ENCODE peak calls at places on chromosome 2, in six cellular contexts. A is GM23248, N is PC-9, E is transverse colon, S is A549, W is tibial artery. P is an unnamed sample.

GRCh38 chr2:215828528-215829184 is 184.7 kb downstream of the MREG start:
- DNase-seq in W (no peak), N (peak), S (peak), A (peak), E (peak), P (no peak)

GRCh38 chr2:158034198-158034831 is 67.4 kb upstream of the UPP2 start:
- DNase-seq in W (no peak), A (peak), N (peak), E (peak), S (peak), P (no peak)

GRCh38 chr2:29225814-29226213 is 110.6 kb downstream of the CLIP4 start:
- DNase-seq in W (no peak), N (no peak), E (no peak), S (no peak), A (no peak), P (no peak)

GRCh38 chr2:216350214-216350789 is 22.0 kb downstream of the MARCHF4 start:
- DNase-seq in N (no peak), A (peak), W (no peak), E (no peak), S (peak), P (no peak)

GRCh38 chr2:96815326-96816126 is 542 bp upstream of the CNNM3 start:
- DNase-seq in A (peak), E (peak), W (peak), S (peak), N (peak), P (no peak)

GRCh38 chr2:188367164-188367563 is 75.5 kb downstream of the GULP1 start:
- DNase-seq in W (no peak), S (no peak), A (no peak), E (no peak), N (no peak), P (no peak)

GRCh38 chr2:176637497-176638166 is 368.4 kb downstream of the MTX2 start:
- DNase-seq in A (peak), W (no peak), E (peak), S (peak), N (no peak), P (peak)

GRCh38 chr2:226888971-226889370 is 53.1 kb downstream of the RHBDD1 start:
- DNase-seq in S (no peak), N (no peak), A (peak), E (no peak), W (no peak), P (no peak)

GRCh38 chr2:213764849-213765248 is 480.6 kb downstream of the SPAG16 start:
- DNase-seq in A (peak), E (no peak), W (no peak), S (no peak), N (no peak), P (no peak)

GRCh38 chr2:3730646-3731045 is 27.3 kb downstream of the DCDC2C start:
- DNase-seq in E (no peak), A (peak), S (peak), N (no peak), W (no peak), P (peak)

GRCh38 chr2:134120718-134121630 is 132.9 kb upstream of the MGAT5 start:
- DNase-seq in S (peak), A (peak), W (peak), E (peak), N (peak), P (no peak)

DNA sequence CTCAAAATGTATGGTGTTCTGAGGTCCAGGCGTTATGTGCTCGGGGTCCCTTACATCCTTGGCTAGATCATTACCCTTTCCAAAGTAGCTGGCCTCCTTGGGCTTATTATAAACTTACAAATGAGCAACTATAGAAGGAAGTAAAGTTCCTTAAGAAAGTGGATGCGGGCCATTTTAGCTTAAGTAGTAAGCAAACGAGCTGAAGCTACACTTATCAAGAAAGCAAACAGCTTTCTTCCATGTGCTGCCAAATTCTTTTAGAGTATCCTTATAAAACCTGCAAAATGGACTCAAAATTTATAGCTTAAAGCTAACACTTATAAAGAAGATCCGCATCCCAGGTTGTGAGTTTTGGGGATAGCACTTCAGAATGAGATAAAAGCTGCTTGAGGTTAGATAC is 75.3 kb downstream of the ACTR3 start:
- DNase-seq in N (no peak), E (no peak), W (no peak), S (no peak), A (no peak), P (no peak)
- H3K27ac ChIP-seq in N (no peak), E (no peak), W (no peak), S (no peak), A (no peak), P (no peak)

GRCh38 chr2:71502941-71503738 is 49.8 kb downstream of the DYSF start:
- DNase-seq in S (no peak), A (no peak), E (no peak), W (no peak), N (no peak), P (no peak)
- H3K27ac ChIP-seq in S (no peak), A (no peak), E (peak), W (no peak), N (no peak), P (no peak)

GRCh38 chr2:9423922-9424272 is 443 bp downstream of the CPSF3 start:
- DNase-seq in S (peak), A (peak), N (peak), E (peak), W (no peak), P (no peak)

GRCh38 chr2:9424447-9425164 is 1.2 kb downstream of the CPSF3 start:
- DNase-seq in E (no peak), S (no peak), A (no peak), N (no peak), W (no peak), P (no peak)

GRCh38 chr2:9420495-9420894 is 2.8 kb downstream of the ITGB1BP1 start:
- DNase-seq in N (no peak), S (no peak), E (no peak), W (no peak), A (no peak), P (no peak)

GRCh38 chr2:9423100-9423921 is at the start of the genes CPSF3 and ITGB1BP1:
- DNase-seq in S (peak), E (peak), W (peak), N (peak), A (peak), P (no peak)

DNA sequence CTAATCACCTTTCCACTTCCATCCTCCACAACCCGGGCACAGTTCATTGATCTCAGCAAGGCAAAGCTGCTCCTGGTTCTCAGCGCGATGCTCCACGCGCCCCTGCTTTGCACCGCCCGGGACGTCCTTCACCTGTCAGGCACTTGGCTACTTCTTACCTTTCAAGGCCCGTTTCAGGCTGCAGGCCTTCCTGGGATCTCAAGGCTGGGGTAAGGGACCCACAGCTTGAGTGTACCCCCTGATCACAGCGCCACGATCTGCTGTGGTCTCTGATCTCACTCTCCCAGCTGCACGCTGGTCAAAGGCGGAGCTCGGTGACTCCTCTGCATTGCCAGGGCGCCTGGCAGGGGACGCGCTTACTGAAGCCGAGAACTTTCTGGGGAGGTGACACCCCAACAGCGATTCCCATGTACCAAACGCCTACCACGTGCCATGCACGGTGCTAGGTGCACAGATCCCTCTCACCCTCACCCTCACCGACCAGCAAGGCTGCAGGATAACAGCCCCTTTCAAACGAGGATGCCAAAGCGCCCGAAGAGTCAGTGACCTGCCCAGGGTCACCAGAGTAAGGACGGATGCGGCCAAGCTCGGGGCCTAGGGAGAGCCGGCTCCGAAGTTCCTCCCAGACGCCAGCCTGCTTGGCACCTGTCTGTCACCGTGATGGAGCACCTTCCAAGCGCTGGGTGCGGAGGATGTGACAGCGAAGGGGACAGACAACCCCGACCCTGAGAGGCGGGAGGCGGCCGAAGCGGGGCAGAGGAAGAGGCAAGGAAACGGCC is 818 bp downstream of the ITGB1BP1 start:
- DNase-seq in E (peak), W (peak), A (peak), S (peak), N (peak), P (no peak)
- H3K27ac ChIP-seq in E (peak), W (peak), A (peak), S (peak), N (peak), P (peak)

GRCh38 chr2:85851253-85851955 is 37.4 kb downstream of the ST3GAL5 start:
- DNase-seq in W (no peak), E (peak), S (no peak), A (peak), N (no peak), P (no peak)
- H3K27ac ChIP-seq in W (no peak), E (peak), S (no peak), A (peak), N (no peak), P (peak)

DNA sequence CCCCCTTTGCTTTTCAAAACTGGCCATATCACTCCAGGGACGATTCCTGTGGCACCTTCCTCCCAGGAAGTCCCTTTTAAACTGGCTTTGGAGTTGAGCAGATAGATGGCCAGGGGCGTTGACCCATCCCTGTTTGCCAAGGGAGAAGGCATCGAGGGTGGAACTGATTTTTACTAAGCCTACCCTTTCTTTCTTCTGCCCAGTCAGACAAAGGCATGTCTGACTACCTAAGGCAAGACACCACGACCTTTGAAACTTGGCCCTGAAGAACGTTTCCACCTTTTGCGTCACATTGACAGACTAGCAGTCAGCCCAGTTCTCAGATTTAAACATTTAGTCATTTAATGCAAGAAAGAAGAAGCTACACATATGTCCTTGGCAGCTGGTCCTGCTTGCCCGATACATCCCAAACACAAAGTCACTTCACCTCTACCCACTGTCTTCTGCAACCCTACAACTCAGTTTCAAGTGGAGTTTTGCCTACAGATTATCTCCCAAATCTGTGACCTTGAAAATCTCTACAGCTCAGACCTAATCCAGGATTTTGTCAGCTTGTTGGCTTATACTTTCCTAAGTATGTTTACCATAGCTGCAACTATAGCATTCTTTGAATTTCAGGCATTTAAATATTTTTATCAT is 102.2 kb upstream of the IL1R2 start:
- DNase-seq in A (no peak), S (no peak), E (no peak), W (no peak), N (no peak), P (no peak)
- H3K27ac ChIP-seq in A (no peak), S (no peak), E (no peak), W (no peak), N (no peak), P (no peak)

DNA sequence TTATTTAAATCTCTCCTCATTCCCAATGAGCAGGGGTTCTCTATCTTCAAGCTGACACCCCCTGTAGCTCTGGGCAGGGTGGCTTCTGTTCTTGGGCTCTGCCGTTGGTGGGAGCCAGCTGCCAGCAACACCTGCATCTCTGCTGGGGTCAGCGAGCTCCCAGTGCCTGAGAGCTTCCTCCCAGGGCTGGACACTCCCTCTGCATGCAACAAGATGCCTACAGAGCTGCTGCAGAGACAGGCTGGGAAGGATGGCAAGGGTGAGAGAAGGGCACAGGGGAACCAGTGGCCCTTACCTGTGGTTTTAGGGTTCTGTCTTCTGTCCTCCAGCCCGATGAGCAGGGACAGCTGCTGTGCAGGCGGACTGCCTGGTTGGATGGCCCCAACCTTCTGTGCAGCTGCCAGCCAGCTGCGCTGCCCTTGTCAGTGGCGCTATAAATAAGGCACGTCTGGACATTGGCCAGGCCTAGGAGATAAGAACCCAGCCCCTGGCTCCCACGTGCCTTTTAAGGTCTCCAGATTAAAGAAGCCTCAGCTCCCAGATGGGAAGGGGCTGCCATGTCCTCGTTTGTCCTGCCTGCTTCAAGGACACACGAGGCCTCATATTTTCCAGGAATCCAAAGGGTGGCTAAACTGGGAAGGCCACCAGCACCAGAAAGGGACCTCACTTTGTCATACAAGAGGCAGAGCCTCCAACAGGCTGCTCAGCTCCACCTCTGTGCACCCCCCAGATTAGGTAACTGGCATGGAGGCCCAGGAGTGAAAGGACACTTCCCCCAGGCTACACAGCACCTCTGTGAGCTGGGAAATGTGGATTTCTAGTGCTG is 39.5 kb upstream of the FHL2 start:
- DNase-seq in A (no peak), E (peak), S (no peak), N (no peak), W (no peak), P (no peak)
- H3K27ac ChIP-seq in A (no peak), E (peak), S (no peak), N (no peak), W (no peak), P (no peak)

DNA sequence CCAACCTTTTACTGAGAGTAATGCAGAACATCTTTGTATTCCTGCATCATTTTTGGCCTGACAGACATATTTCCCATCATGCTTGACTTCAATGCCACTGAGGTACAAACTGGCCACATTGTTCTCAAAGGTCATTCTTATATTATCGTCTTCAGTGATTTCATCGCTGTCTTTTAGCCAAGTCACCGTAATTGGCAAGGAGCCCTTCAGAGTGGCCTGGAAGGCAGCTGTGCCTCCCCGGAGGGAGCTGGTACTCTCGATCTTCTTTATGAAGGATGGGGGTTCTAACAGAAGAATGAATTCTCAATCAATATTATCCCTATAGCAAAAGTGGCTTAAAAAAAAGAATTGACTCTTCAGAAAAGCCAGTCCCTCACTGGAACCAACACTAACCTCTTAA is 75.9 kb downstream of the TTN start:
- DNase-seq in E (no peak), A (no peak), S (no peak), N (no peak), W (no peak), P (no peak)
- H3K27ac ChIP-seq in E (no peak), A (no peak), S (no peak), N (no peak), W (no peak), P (no peak)

GRCh38 chr2:25041928-25042320 is at the start of gene EFR3B:
- DNase-seq in A (peak), W (peak), N (peak), E (peak), S (peak), P (no peak)

GRCh38 chr2:25042321-25043240 is 705 bp downstream of the EFR3B start:
- DNase-seq in A (peak), S (peak), W (peak), N (peak), E (peak), P (no peak)

GRCh38 chr2:25044011-25044410 is 2.1 kb downstream of the EFR3B start:
- DNase-seq in A (peak), W (no peak), E (no peak), N (no peak), S (no peak), P (no peak)

GRCh38 chr2:25044990-25045389 is 3.1 kb downstream of the EFR3B start:
- DNase-seq in S (no peak), N (no peak), E (no peak), W (no peak), A (no peak), P (no peak)

DNA sequence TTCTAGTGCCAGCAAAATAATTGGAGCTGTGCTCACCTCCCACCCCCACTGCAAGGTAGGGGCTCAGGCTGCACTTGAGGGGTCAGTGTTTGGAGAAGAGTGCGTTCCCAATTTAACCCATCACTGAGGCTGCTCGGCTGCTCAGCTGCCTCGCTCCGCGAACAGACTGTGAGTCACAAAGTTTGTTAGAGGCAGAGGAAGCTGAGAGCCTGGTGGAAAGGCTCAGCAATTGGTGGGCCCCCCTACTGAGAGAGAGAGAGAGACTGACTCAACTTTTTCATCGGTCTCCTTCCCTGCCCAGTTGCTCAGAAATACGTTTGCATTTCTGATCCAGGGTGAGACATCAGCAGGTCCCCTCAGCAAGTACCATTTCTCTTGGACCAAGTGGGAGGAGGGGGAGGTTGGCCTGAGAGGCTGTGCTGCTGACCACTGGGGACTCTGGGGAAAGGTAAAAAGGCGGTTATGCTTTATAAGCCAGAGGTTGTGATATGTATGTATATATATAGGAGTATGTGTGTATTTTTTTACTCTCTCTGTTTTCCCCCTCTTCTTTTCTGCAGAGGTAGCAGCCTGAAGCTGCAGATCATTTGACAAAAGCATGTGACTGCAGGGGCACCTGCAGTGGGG is 1.5 kb downstream of the EFR3B start:
- DNase-seq in N (no peak), E (no peak), S (peak), A (peak), W (no peak), P (no peak)
- H3K27ac ChIP-seq in N (no peak), E (no peak), S (peak), A (peak), W (no peak), P (no peak)

GRCh38 chr2:23589220-23589647 is 204.3 kb downstream of the KLHL29 start:
- DNase-seq in S (no peak), E (no peak), W (no peak), N (no peak), A (no peak), P (no peak)
- H3K27ac ChIP-seq in S (no peak), E (peak), W (peak), N (no peak), A (no peak), P (no peak)